ENCODE peak calls at places on chromosomes 3 and 15, in nine cellular contexts. One of them, this sample, is unnamed.

GRCh38 chr3:69129531-69129930 is 7.1 kb upstream of the LMOD3 start:
- DNase-seq in cardiac fibroblast: no peak
- DNase-seq in stomach: no peak
- DNase-seq in kidney: no peak
- DNase-seq in brain microvascular endothelial cell: no peak
- DNase-seq in bronchial epithelial cell: no peak
- DNase-seq in dorsolateral prefrontal cortex: no peak
- DNase-seq in HepG2: no peak
- DNase-seq in GM12878: no peak
- DNase-seq in this sample: no peak

GRCh38 chr15:82051664-82052063 is 5.8 kb upstream of the MEX3B start:
- DNase-seq in kidney: no peak
- DNase-seq in dorsolateral prefrontal cortex: no peak
- DNase-seq in cardiac fibroblast: peak
- DNase-seq in HepG2: no peak
- DNase-seq in stomach: no peak
- DNase-seq in brain microvascular endothelial cell: peak
- DNase-seq in GM12878: no peak
- DNase-seq in bronchial epithelial cell: no peak
- DNase-seq in this sample: no peak

GRCh38 chr3:171284308-171285075 is 175.7 kb downstream of the TNIK start:
- DNase-seq in brain microvascular endothelial cell: peak
- DNase-seq in HepG2: no peak
- DNase-seq in stomach: no peak
- DNase-seq in bronchial epithelial cell: peak
- DNase-seq in kidney: no peak
- DNase-seq in cardiac fibroblast: peak
- DNase-seq in GM12878: peak
- DNase-seq in dorsolateral prefrontal cortex: no peak
- DNase-seq in this sample: peak

GRCh38 chr3:156976933-156977332 is 150.8 kb downstream of the LEKR1 start:
- DNase-seq in kidney: no peak
- DNase-seq in dorsolateral prefrontal cortex: no peak
- DNase-seq in brain microvascular endothelial cell: no peak
- DNase-seq in bronchial epithelial cell: no peak
- DNase-seq in HepG2: no peak
- DNase-seq in GM12878: no peak
- DNase-seq in stomach: no peak
- DNase-seq in cardiac fibroblast: no peak
- DNase-seq in this sample: no peak

GRCh38 chr15:90024406-90024805 is 23.3 kb downstream of the ZNF710 start:
- DNase-seq in dorsolateral prefrontal cortex: no peak
- DNase-seq in kidney: no peak
- DNase-seq in cardiac fibroblast: no peak
- DNase-seq in GM12878: no peak
- DNase-seq in brain microvascular endothelial cell: no peak
- DNase-seq in bronchial epithelial cell: no peak
- DNase-seq in stomach: no peak
- DNase-seq in HepG2: no peak
- DNase-seq in this sample: no peak

GRCh38 chr15:97984157-97984556 is 23.7 kb downstream of the ARRDC4 start:
- DNase-seq in cardiac fibroblast: no peak
- DNase-seq in GM12878: no peak
- DNase-seq in stomach: no peak
- DNase-seq in brain microvascular endothelial cell: no peak
- DNase-seq in dorsolateral prefrontal cortex: no peak
- DNase-seq in kidney: no peak
- DNase-seq in HepG2: no peak
- DNase-seq in bronchial epithelial cell: no peak
- DNase-seq in this sample: no peak

GRCh38 chr15:67138946-67139855 is 73.8 kb downstream of the SMAD3 start:
- DNase-seq in bronchial epithelial cell: no peak
- DNase-seq in kidney: no peak
- DNase-seq in HepG2: no peak
- DNase-seq in cardiac fibroblast: no peak
- DNase-seq in stomach: no peak
- DNase-seq in dorsolateral prefrontal cortex: no peak
- DNase-seq in GM12878: no peak
- DNase-seq in brain microvascular endothelial cell: no peak
- DNase-seq in this sample: no peak

GRCh38 chr15:91304210-91304609 is 204.2 kb downstream of the SV2B start:
- DNase-seq in dorsolateral prefrontal cortex: no peak
- DNase-seq in GM12878: no peak
- DNase-seq in stomach: no peak
- DNase-seq in cardiac fibroblast: no peak
- DNase-seq in kidney: no peak
- DNase-seq in bronchial epithelial cell: no peak
- DNase-seq in brain microvascular endothelial cell: no peak
- DNase-seq in HepG2: no peak
- DNase-seq in this sample: no peak

GRCh38 chr3:133246119-133246518 is 153.7 kb upstream of the BFSP2 start:
- DNase-seq in dorsolateral prefrontal cortex: no peak
- DNase-seq in kidney: no peak
- DNase-seq in brain microvascular endothelial cell: no peak
- DNase-seq in HepG2: no peak
- DNase-seq in stomach: no peak
- DNase-seq in GM12878: no peak
- DNase-seq in bronchial epithelial cell: no peak
- DNase-seq in cardiac fibroblast: no peak
- DNase-seq in this sample: no peak

GRCh38 chr15:97126556-97127233 is 796.2 kb downstream of the NR2F2 start:
- DNase-seq in kidney: no peak
- DNase-seq in cardiac fibroblast: peak
- DNase-seq in brain microvascular endothelial cell: no peak
- DNase-seq in HepG2: no peak
- DNase-seq in stomach: no peak
- DNase-seq in GM12878: no peak
- DNase-seq in dorsolateral prefrontal cortex: no peak
- DNase-seq in bronchial epithelial cell: peak
- DNase-seq in this sample: peak

GRCh38 chr3:160804762-160805161 is 48.7 kb downstream of the PPM1L start:
- DNase-seq in brain microvascular endothelial cell: peak
- DNase-seq in cardiac fibroblast: peak
- DNase-seq in dorsolateral prefrontal cortex: no peak
- DNase-seq in HepG2: no peak
- DNase-seq in GM12878: no peak
- DNase-seq in bronchial epithelial cell: no peak
- DNase-seq in stomach: peak
- DNase-seq in kidney: no peak
- DNase-seq in this sample: no peak

GRCh38 chr15:66763186-66764066 is 61.4 kb downstream of the SMAD6 start:
- DNase-seq in cardiac fibroblast: no peak
- DNase-seq in bronchial epithelial cell: no peak
- DNase-seq in dorsolateral prefrontal cortex: peak
- DNase-seq in kidney: peak
- DNase-seq in GM12878: no peak
- DNase-seq in brain microvascular endothelial cell: no peak
- DNase-seq in stomach: peak
- DNase-seq in HepG2: no peak
- DNase-seq in this sample: no peak

GRCh38 chr3:27127195-27127594 is 242.0 kb downstream of the NEK10 start:
- DNase-seq in dorsolateral prefrontal cortex: no peak
- DNase-seq in bronchial epithelial cell: peak
- DNase-seq in stomach: no peak
- DNase-seq in cardiac fibroblast: no peak
- DNase-seq in HepG2: peak
- DNase-seq in kidney: no peak
- DNase-seq in brain microvascular endothelial cell: no peak
- DNase-seq in GM12878: no peak
- DNase-seq in this sample: peak

GRCh38 chr3:168865022-168865551 is 769.4 kb upstream of the GOLIM4 start:
- DNase-seq in GM12878: no peak
- DNase-seq in bronchial epithelial cell: peak
- DNase-seq in stomach: no peak
- DNase-seq in cardiac fibroblast: peak
- DNase-seq in kidney: no peak
- DNase-seq in dorsolateral prefrontal cortex: no peak
- DNase-seq in HepG2: no peak
- DNase-seq in brain microvascular endothelial cell: peak
- DNase-seq in this sample: peak

GRCh38 chr15:39118510-39118909 is 462.4 kb upstream of the THBS1 start:
- DNase-seq in cardiac fibroblast: peak
- DNase-seq in stomach: no peak
- DNase-seq in bronchial epithelial cell: peak
- DNase-seq in dorsolateral prefrontal cortex: no peak
- DNase-seq in HepG2: no peak
- DNase-seq in brain microvascular endothelial cell: peak
- DNase-seq in GM12878: no peak
- DNase-seq in kidney: no peak
- DNase-seq in this sample: peak

GRCh38 chr3:134407247-134407640 is 33.0 kb upstream of the AMOTL2 start:
- DNase-seq in HepG2: no peak
- DNase-seq in brain microvascular endothelial cell: no peak
- DNase-seq in dorsolateral prefrontal cortex: no peak
- DNase-seq in bronchial epithelial cell: no peak
- DNase-seq in kidney: no peak
- DNase-seq in GM12878: no peak
- DNase-seq in cardiac fibroblast: peak
- DNase-seq in stomach: no peak
- DNase-seq in this sample: no peak

GRCh38 chr3:33578325-33579180 is 138.3 kb upstream of the UBP1 start:
- DNase-seq in GM12878: no peak
- DNase-seq in dorsolateral prefrontal cortex: no peak
- DNase-seq in bronchial epithelial cell: peak
- DNase-seq in cardiac fibroblast: peak
- DNase-seq in kidney: no peak
- DNase-seq in brain microvascular endothelial cell: peak
- DNase-seq in stomach: no peak
- DNase-seq in HepG2: peak
- DNase-seq in this sample: peak

GRCh38 chr3:45599984-45600650 is 5.6 kb downstream of the LIMD1 start:
- DNase-seq in stomach: peak
- DNase-seq in HepG2: peak
- DNase-seq in GM12878: no peak
- DNase-seq in cardiac fibroblast: no peak
- DNase-seq in brain microvascular endothelial cell: no peak
- DNase-seq in kidney: no peak
- DNase-seq in dorsolateral prefrontal cortex: no peak
- DNase-seq in bronchial epithelial cell: no peak
- DNase-seq in this sample: no peak

GRCh38 chr15:73284073-73284472 is 84.7 kb downstream of the HCN4 start:
- DNase-seq in cardiac fibroblast: peak
- DNase-seq in kidney: no peak
- DNase-seq in brain microvascular endothelial cell: no peak
- DNase-seq in dorsolateral prefrontal cortex: no peak
- DNase-seq in GM12878: no peak
- DNase-seq in bronchial epithelial cell: no peak
- DNase-seq in HepG2: no peak
- DNase-seq in stomach: no peak
- DNase-seq in this sample: peak

GRCh38 chr3:177346878-177347277 is 149.6 kb upstream of the TBL1XR1 start:
- DNase-seq in bronchial epithelial cell: no peak
- DNase-seq in stomach: no peak
- DNase-seq in dorsolateral prefrontal cortex: no peak
- DNase-seq in kidney: no peak
- DNase-seq in HepG2: no peak
- DNase-seq in GM12878: no peak
- DNase-seq in cardiac fibroblast: no peak
- DNase-seq in brain microvascular endothelial cell: no peak
- DNase-seq in this sample: no peak

GRCh38 chr3:177345049-177345972 is 148.0 kb upstream of the TBL1XR1 start:
- DNase-seq in bronchial epithelial cell: peak
- DNase-seq in kidney: peak
- DNase-seq in cardiac fibroblast: peak
- DNase-seq in stomach: peak
- DNase-seq in brain microvascular endothelial cell: peak
- DNase-seq in dorsolateral prefrontal cortex: peak
- DNase-seq in HepG2: peak
- DNase-seq in GM12878: no peak
- DNase-seq in this sample: peak

GRCh38 chr3:177343122-177343521 is 145.8 kb upstream of the TBL1XR1 start:
- DNase-seq in brain microvascular endothelial cell: no peak
- DNase-seq in cardiac fibroblast: no peak
- DNase-seq in bronchial epithelial cell: no peak
- DNase-seq in kidney: no peak
- DNase-seq in HepG2: no peak
- DNase-seq in GM12878: no peak
- DNase-seq in stomach: no peak
- DNase-seq in dorsolateral prefrontal cortex: no peak
- DNase-seq in this sample: no peak

GRCh38 chr3:177347611-177348010 is 150.3 kb upstream of the TBL1XR1 start:
- DNase-seq in brain microvascular endothelial cell: no peak
- DNase-seq in stomach: no peak
- DNase-seq in GM12878: no peak
- DNase-seq in cardiac fibroblast: no peak
- DNase-seq in bronchial epithelial cell: no peak
- DNase-seq in kidney: no peak
- DNase-seq in dorsolateral prefrontal cortex: no peak
- DNase-seq in HepG2: no peak
- DNase-seq in this sample: no peak

GRCh38 chr3:177345973-177346503 is 148.8 kb upstream of the TBL1XR1 start:
- DNase-seq in bronchial epithelial cell: no peak
- DNase-seq in HepG2: no peak
- DNase-seq in GM12878: no peak
- DNase-seq in kidney: no peak
- DNase-seq in stomach: no peak
- DNase-seq in cardiac fibroblast: no peak
- DNase-seq in dorsolateral prefrontal cortex: no peak
- DNase-seq in brain microvascular endothelial cell: no peak
- DNase-seq in this sample: no peak
- H3K4me3 ChIP-seq in bronchial epithelial cell: no peak
- H3K4me3 ChIP-seq in HepG2: no peak
- H3K4me3 ChIP-seq in GM12878: no peak
- H3K4me3 ChIP-seq in kidney: no peak
- H3K4me3 ChIP-seq in stomach: no peak
- H3K4me3 ChIP-seq in cardiac fibroblast: no peak
- H3K4me3 ChIP-seq in dorsolateral prefrontal cortex: no peak
- H3K4me3 ChIP-seq in brain microvascular endothelial cell: no peak
- H3K4me3 ChIP-seq in this sample: no peak

GRCh38 chr3:186241910-186242821 is 119.9 kb downstream of the DGKG start:
- DNase-seq in GM12878: no peak
- DNase-seq in HepG2: peak
- DNase-seq in stomach: peak
- DNase-seq in brain microvascular endothelial cell: peak
- DNase-seq in bronchial epithelial cell: peak
- DNase-seq in dorsolateral prefrontal cortex: peak
- DNase-seq in kidney: peak
- DNase-seq in cardiac fibroblast: peak
- DNase-seq in this sample: peak
- TF ChIP-seq CTCF in GM12878: peak
- TF ChIP-seq CTCF in HepG2: peak
- TF ChIP-seq CTCF in stomach: peak
- TF ChIP-seq CTCF in brain microvascular endothelial cell: peak
- TF ChIP-seq CTCF in bronchial epithelial cell: peak
- TF ChIP-seq CTCF in dorsolateral prefrontal cortex: peak
- TF ChIP-seq CTCF in kidney: peak
- TF ChIP-seq CTCF in cardiac fibroblast: peak
- TF ChIP-seq CTCF in this sample: peak

GRCh38 chr3:146165844-146166243 is 4.9 kb upstream of the PLOD2 start:
- DNase-seq in cardiac fibroblast: no peak
- DNase-seq in brain microvascular endothelial cell: no peak
- DNase-seq in GM12878: no peak
- DNase-seq in dorsolateral prefrontal cortex: no peak
- DNase-seq in HepG2: no peak
- DNase-seq in stomach: no peak
- DNase-seq in kidney: no peak
- DNase-seq in bronchial epithelial cell: no peak
- DNase-seq in this sample: no peak
- H3K4me3 ChIP-seq in cardiac fibroblast: no peak
- H3K4me3 ChIP-seq in brain microvascular endothelial cell: no peak
- H3K4me3 ChIP-seq in GM12878: no peak
- H3K4me3 ChIP-seq in dorsolateral prefrontal cortex: no peak
- H3K4me3 ChIP-seq in HepG2: no peak
- H3K4me3 ChIP-seq in stomach: no peak
- H3K4me3 ChIP-seq in kidney: no peak
- H3K4me3 ChIP-seq in bronchial epithelial cell: no peak
- H3K4me3 ChIP-seq in this sample: no peak

GRCh38 chr15:52463638-52464037 is 65.0 kb downstream of the MYO5A start:
- DNase-seq in dorsolateral prefrontal cortex: no peak
- DNase-seq in GM12878: no peak
- DNase-seq in HepG2: no peak
- DNase-seq in cardiac fibroblast: peak
- DNase-seq in brain microvascular endothelial cell: no peak
- DNase-seq in kidney: no peak
- DNase-seq in stomach: no peak
- DNase-seq in bronchial epithelial cell: peak
- DNase-seq in this sample: no peak
- TF ChIP-seq CTCF in dorsolateral prefrontal cortex: no peak
- TF ChIP-seq CTCF in GM12878: peak
- TF ChIP-seq CTCF in HepG2: peak
- TF ChIP-seq CTCF in cardiac fibroblast: no peak
- TF ChIP-seq CTCF in brain microvascular endothelial cell: no peak
- TF ChIP-seq CTCF in kidney: no peak
- TF ChIP-seq CTCF in stomach: no peak
- TF ChIP-seq CTCF in bronchial epithelial cell: peak
- TF ChIP-seq CTCF in this sample: peak

This sample was measured in epithelial cell of esophagus.